ENCODE peak calls at places on chromosome 11, in nine cellular contexts. O is H54, K is posterior vena cava, V is pancreas, I is tibial artery, F is cardiac fibroblast, X is NCI-H1417 treated with DMSO at 0.1 percent for 48 hours, M is HAP-1, Y is RCC 7860. W is an unnamed sample.

GRCh38 chr11:11081786-11082185 is 223.9 kb upstream of the ZBED5 start:
- DNase-seq in O (no peak), K (no peak), V (no peak), I (no peak), F (no peak), X (no peak), M (no peak), Y (no peak), W (no peak)

GRCh38 chr11:65871811-65872548 is 620 bp downstream of the EFEMP2 start:
- DNase-seq in O (no peak), K (peak), V (no peak), I (no peak), F (peak), X (no peak), M (no peak), Y (no peak), W (peak)

GRCh38 chr11:65851083-65851579 is 6.8 kb downstream of the CFL1 start:
- DNase-seq in O (no peak), K (peak), V (no peak), I (no peak), F (peak), X (no peak), M (peak), Y (peak), W (peak)

GRCh38 chr11:88629496-88629895 is 292.0 kb upstream of the CTSC start:
- DNase-seq in O (no peak), K (no peak), V (no peak), I (no peak), F (no peak), X (no peak), M (no peak), Y (no peak), W (no peak)

GRCh38 chr11:121741954-121742361 is 289.2 kb upstream of the SORL1-AS1 start:
- DNase-seq in O (no peak), K (peak), V (no peak), I (peak), F (peak), X (no peak), M (no peak), Y (no peak), W (peak)

GRCh38 chr11:126280595-126280994 is 2.3 kb upstream of the TIRAP start:
- DNase-seq in O (no peak), K (no peak), V (no peak), I (no peak), F (no peak), X (no peak), M (no peak), Y (no peak), W (no peak)

GRCh38 chr11:60377737-60378136 is 595 bp upstream of the MS4A7 start:
- DNase-seq in O (no peak), K (peak), V (no peak), I (peak), F (no peak), X (no peak), M (no peak), Y (no peak), W (no peak)

GRCh38 chr11:57800444-57801184 is 39.0 kb downstream of the CTNND1 start:
- DNase-seq in O (peak), K (no peak), V (no peak), I (no peak), F (peak), X (peak), M (peak), Y (peak), W (peak)

GRCh38 chr11:30174265-30175022 is 56.4 kb upstream of the FSHB start:
- DNase-seq in O (no peak), K (no peak), V (no peak), I (no peak), F (no peak), X (no peak), M (no peak), Y (no peak), W (no peak)

GRCh38 chr11:97743205-97743742 is 1277.5 kb upstream of the CNTN5 start:
- DNase-seq in O (no peak), K (no peak), V (no peak), I (no peak), F (peak), X (no peak), M (no peak), Y (no peak), W (no peak)

GRCh38 chr11:45500457-45500856 is 165.0 kb downstream of the CHST1 start:
- DNase-seq in O (no peak), K (no peak), V (no peak), I (no peak), F (peak), X (no peak), M (no peak), Y (no peak), W (no peak)

W was measured in SJCRH30.